ENCODE peak calls at places on chromosomes 2 and 18, in ten cellular contexts. X, A, Z, S, R, T, L, I, O and V are unnamed samples.

GRCh38 chr2:70962885-70963878 is 15.2 kb upstream of the ANKRD53 start:
- DNase-seq in T (no peak), R (peak), S (no peak), L (peak), Z (no peak), X (no peak), O (peak), I (no peak), A (no peak), V (peak)

GRCh38 chr2:129144082-129144791 is 825.6 kb upstream of the HS6ST1 start:
- DNase-seq in X (no peak), R (no peak), A (no peak), L (no peak), T (no peak), O (no peak), I (no peak), Z (no peak), S (no peak), V (no peak)

GRCh38 chr2:233062447-233062842 is 2.3 kb downstream of the INPP5D start:
- DNase-seq in I (no peak), X (peak), Z (no peak), A (no peak), S (no peak), O (no peak), T (no peak), L (peak), R (no peak), V (peak)

GRCh38 chr18:26459884-26460283 is 88.5 kb downstream of the KCTD1 start:
- DNase-seq in A (no peak), S (no peak), T (no peak), I (no peak), X (no peak), R (no peak), Z (no peak), O (no peak), L (no peak), V (no peak)

GRCh38 chr2:104840151-104840550 is 13.8 kb upstream of the POU3F3 start:
- DNase-seq in O (no peak), A (no peak), Z (no peak), T (no peak), R (no peak), S (no peak), X (no peak), L (no peak), I (no peak), V (no peak)

GRCh38 chr2:200383380-200384110 is 77.1 kb downstream of the SPATS2L start:
- DNase-seq in T (no peak), R (no peak), I (peak), Z (no peak), L (no peak), S (no peak), O (no peak), A (no peak), X (no peak), V (no peak)

GRCh38 chr2:100252811-100253698 is 69.2 kb downstream of the LONRF2 start:
- DNase-seq in L (peak), X (peak), S (no peak), O (no peak), Z (no peak), R (no peak), A (no peak), I (no peak), T (no peak), V (peak)

GRCh38 chr2:165864353-165864752 is 70.3 kb upstream of the GALNT3 start:
- DNase-seq in T (no peak), S (no peak), I (no peak), L (no peak), Z (no peak), X (no peak), A (no peak), O (no peak), R (no peak), V (no peak)

GRCh38 chr2:233811087-233811486 is 33.0 kb downstream of the MROH2A start:
- DNase-seq in T (no peak), R (no peak), A (no peak), I (no peak), X (peak), Z (no peak), L (peak), S (no peak), O (peak), V (peak)

GRCh38 chr2:228689049-228689448 is 507.6 kb upstream of the SPHKAP start:
- DNase-seq in O (no peak), R (no peak), X (no peak), L (no peak), S (no peak), I (no peak), Z (peak), A (peak), T (no peak), V (no peak)

GRCh38 chr2:52895726-52896340 is 871.8 kb upstream of the CHAC2 start:
- DNase-seq in R (no peak), O (no peak), I (no peak), Z (no peak), S (no peak), A (no peak), L (no peak), T (no peak), X (no peak), V (no peak)

GRCh38 chr2:21069746-21070145 is 25.9 kb upstream of the APOB start:
- DNase-seq in T (no peak), O (no peak), X (no peak), S (no peak), R (no peak), I (no peak), L (no peak), Z (no peak), A (no peak), V (no peak)

GRCh38 chr2:21067125-21067524 is 23.3 kb upstream of the APOB start:
- DNase-seq in I (no peak), L (no peak), T (no peak), O (no peak), S (no peak), R (no peak), X (no peak), Z (no peak), A (no peak), V (no peak)

GRCh38 chr2:21072477-21073242 is 28.8 kb upstream of the APOB start:
- DNase-seq in I (no peak), S (no peak), T (no peak), A (no peak), X (no peak), Z (no peak), L (no peak), R (no peak), O (no peak), V (no peak)

GRCh38 chr2:21067863-21068537 is 24.1 kb upstream of the APOB start:
- DNase-seq in S (no peak), I (no peak), O (no peak), R (no peak), L (no peak), X (no peak), Z (no peak), A (no peak), T (no peak), V (no peak)

GRCh38 chr2:21070322-21071257 is 26.7 kb upstream of the APOB start:
- DNase-seq in I (no peak), S (no peak), T (no peak), X (no peak), R (no peak), O (no peak), L (peak), Z (no peak), A (no peak), V (no peak)
- TF ChIP-seq POLR2A in I (no peak), S (no peak), T (no peak), X (no peak), R (no peak), O (no peak), L (peak), Z (no peak), A (no peak), V (no peak)

DNA sequence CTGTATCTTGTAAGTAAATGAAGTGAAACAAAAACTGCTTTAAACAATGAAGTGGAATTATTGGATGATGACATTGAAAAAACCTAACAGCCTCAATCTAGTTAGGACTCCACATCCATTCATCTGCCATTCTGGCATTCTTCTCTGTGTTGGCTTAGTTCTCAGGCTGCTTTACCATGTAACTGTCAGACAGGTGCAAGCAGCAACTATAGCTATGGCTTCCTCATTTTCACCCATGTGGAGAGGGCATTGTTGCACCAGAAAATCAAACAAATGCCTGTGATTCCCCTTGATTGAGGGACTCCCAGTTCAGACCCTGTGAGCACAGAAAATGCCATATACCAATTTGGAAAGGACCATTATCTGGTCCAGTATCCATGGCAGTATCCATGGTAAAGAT is 129.5 kb upstream of the NYAP2 start:
- DNase-seq in A (no peak), T (no peak), I (no peak), S (no peak), L (no peak), Z (no peak), R (no peak), X (no peak), O (no peak), V (no peak)
- H3K27ac ChIP-seq in A (no peak), T (no peak), I (no peak), S (no peak), L (no peak), Z (no peak), R (no peak), X (no peak), O (no peak), V (no peak)

GRCh38 chr18:48352051-48352755 is 57.0 kb downstream of the ZBTB7C start:
- DNase-seq in X (no peak), I (no peak), L (no peak), T (no peak), O (no peak), S (no peak), R (no peak), Z (no peak), A (no peak), V (no peak)

GRCh38 chr18:48351216-48352050 is 57.8 kb downstream of the ZBTB7C start:
- DNase-seq in T (no peak), Z (no peak), L (no peak), A (no peak), R (no peak), S (no peak), X (no peak), O (no peak), I (no peak), V (no peak)

GRCh38 chr18:48348739-48349138 is 60.4 kb downstream of the ZBTB7C start:
- DNase-seq in Z (no peak), T (no peak), O (no peak), A (no peak), I (no peak), L (peak), R (no peak), S (no peak), X (no peak), V (peak)

GRCh38 chr18:48345596-48345995 is 63.6 kb downstream of the ZBTB7C start:
- DNase-seq in R (no peak), T (no peak), S (peak), L (no peak), O (no peak), X (peak), I (peak), A (no peak), Z (peak), V (peak)

DNA sequence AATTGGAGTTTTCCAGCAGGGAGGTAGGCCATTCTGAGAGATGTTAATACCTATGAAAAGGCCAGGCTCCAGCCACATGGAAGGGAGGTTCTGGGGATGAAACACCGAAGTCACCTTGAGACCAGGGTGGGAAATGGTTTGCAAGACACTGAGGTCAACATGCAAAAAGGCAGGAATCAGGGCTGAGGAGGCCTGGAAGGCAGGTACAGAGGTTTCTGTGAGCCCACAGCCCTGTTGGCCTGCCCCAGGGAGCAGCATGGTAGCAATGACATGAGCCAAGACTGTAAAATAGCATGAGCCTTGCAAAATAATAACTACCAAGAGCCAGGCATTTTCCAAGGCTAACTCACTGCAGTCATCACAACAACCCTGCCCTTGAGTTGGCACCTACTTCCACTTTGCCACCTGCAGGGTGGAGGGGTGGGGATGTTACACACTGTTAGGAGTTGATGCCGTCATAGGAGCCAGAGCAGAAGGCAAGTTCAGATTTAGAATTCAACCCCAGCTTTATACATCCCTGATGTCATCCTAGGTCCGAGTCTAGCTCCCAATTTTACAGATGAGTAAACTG is 61.3 kb downstream of the ZBTB7C start:
- DNase-seq in S (no peak), L (no peak), T (no peak), A (no peak), I (no peak), Z (no peak), O (no peak), X (no peak), R (no peak), V (no peak)
- TF ChIP-seq POLR2A in S (no peak), L (no peak), T (no peak), A (no peak), I (no peak), Z (no peak), O (no peak), X (no peak), R (no peak), V (no peak)

DNA sequence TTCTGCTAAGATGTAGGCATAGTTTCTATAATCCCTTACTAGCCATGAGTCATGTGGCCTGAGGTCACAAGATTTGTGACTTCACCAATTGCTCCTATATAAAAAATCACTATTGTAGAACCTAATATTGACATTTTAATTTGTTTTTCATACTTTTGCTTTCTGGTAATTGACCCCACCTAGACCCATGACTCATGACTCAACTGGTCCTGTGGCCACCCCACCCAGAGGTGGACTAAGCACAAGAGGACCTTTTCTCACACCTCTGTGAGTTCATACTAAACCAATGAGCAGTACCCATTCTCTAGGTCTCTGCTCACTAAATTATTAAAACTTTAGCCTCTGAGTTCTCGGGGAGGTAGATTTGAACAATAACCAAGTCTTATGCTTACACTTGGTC is 1567.5 kb upstream of the LRRTM1 start:
- DNase-seq in T (no peak), Z (no peak), L (no peak), A (no peak), O (no peak), R (no peak), X (peak), S (no peak), I (no peak), V (no peak)
- H3K27ac ChIP-seq in T (no peak), Z (no peak), L (no peak), A (no peak), O (no peak), R (no peak), X (no peak), S (no peak), I (no peak), V (no peak)